ENCODE peak calls at places on chromosomes 4 and X, in nine cellular contexts. D, Q, M, J, N, K, R, S and I are unnamed samples.

GRCh38 chrX:51737062-51737461 is 6.2 kb upstream of the GSPT2 start:
- DNase-seq in D (no peak), Q (no peak), M (no peak), J (no peak), N (no peak), K (no peak), R (no peak), S (no peak), I (no peak)

GRCh38 chrX:34903316-34903715 is 39.3 kb upstream of the FAM47B start:
- DNase-seq in D (no peak), Q (no peak), M (no peak), J (no peak), N (no peak), K (no peak), R (no peak), S (no peak), I (no peak)

GRCh38 chrX:9670136-9670905 is 95.3 kb downstream of the GPR143 start:
- DNase-seq in D (no peak), Q (peak; percentile 23), M (no peak), J (peak; percentile 16), N (no peak), K (no peak), R (no peak), S (no peak), I (no peak)

GRCh38 chr4:3308691-3309090 is 15.9 kb downstream of the RGS12 start:
- DNase-seq in D (no peak), Q (no peak), M (no peak), J (no peak), N (no peak), K (no peak), R (peak; percentile 49), S (no peak), I (no peak)

GRCh38 chr4:103934178-103934789 is 214.5 kb upstream of the TACR3 start:
- DNase-seq in D (peak; percentile 33), Q (peak; percentile 25), M (no peak), J (peak; percentile 37), N (peak; percentile 42), K (no peak), R (no peak), S (no peak), I (no peak)

GRCh38 chrX:134631404-134632346 is 26.6 kb downstream of the PLAC1 start:
- DNase-seq in D (no peak), Q (no peak), M (peak; percentile 15), J (no peak), N (peak; percentile 6), K (no peak), R (no peak), S (no peak), I (peak; percentile 81)

GRCh38 chrX:78710146-78710545 is 37.4 kb upstream of the LPAR4 start:
- DNase-seq in D (no peak), Q (no peak), M (no peak), J (no peak), N (no peak), K (no peak), R (no peak), S (no peak), I (no peak)

GRCh38 chrX:85243761-85244410 is at the start of the genes SATL1 and ZNF711:
- DNase-seq in D (peak; percentile 87), Q (peak; percentile 18), M (peak; percentile 54), J (peak; percentile 51), N (no peak), K (no peak), R (peak; percentile 62), S (peak; percentile 42), I (no peak)

GRCh38 chr4:125482822-125483221 is 168.1 kb downstream of the FAT4 start:
- DNase-seq in D (no peak), Q (no peak), M (no peak), J (no peak), N (no peak), K (no peak), R (no peak), S (no peak), I (no peak)

GRCh38 chrX:2552621-2553297 is 52.0 kb upstream of the DHRSX start:
- DNase-seq in D (no peak), Q (no peak), M (no peak), J (peak; percentile 78), N (peak; percentile 8), K (no peak), R (no peak), S (no peak), I (no peak)

GRCh38 chrX:110389570-110389969 is 30.9 kb downstream of the RTL9 start:
- DNase-seq in D (no peak), Q (no peak), M (no peak), J (no peak), N (no peak), K (no peak), R (no peak), S (no peak), I (no peak)
- TF ChIP-seq EP300 in D (no peak), Q (no peak), M (no peak), J (no peak), N (no peak), K (no peak), R (no peak), S (no peak), I (no peak)

DNA sequence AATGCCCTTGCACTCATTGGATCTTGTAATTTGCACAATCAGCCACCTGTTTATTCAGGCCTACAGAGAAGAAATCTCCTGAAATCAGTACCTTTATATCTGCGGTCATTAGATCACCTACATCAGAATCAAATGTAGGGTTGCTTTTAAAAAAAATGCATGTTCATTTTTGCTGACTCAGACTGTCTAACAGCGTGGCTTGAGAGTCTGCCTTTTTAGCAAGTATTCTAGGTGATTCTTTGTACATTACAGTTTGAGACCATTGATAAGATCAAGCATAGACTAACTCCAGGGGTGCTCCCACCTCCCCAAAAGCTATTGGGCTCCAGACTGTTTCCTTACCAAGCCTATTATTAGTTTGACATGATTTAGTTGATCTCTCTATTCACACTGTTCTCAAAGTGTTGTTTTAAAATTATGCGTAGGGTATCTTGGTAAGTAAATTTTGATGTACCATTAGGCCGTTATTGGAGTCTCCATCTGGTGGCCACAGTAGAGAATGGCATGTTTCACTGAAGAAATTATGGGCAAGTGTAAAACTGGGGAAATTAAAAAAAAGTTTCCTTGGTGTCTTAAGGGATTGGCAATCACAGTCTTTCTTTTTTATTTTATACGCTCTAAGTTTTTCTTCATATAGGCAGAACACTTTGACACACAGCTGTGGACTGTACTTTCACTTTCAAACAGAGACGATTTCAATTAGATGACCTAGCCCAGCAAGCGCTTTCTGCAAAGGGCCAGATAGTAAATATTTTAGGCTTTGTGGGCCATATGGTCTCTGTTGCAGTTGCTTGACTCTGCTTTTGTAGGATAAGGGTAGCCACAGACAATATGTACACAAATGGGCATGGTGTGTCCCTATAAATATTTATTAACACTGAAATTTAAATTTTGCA is 33.7 kb upstream of the MSL3 start:
- DNase-seq in D (peak; percentile 42), Q (peak; percentile 25), M (no peak), J (peak; percentile 30), N (peak; percentile 25), K (no peak), R (no peak), S (no peak), I (no peak)
- TF ChIP-seq EP300 in D (no peak), Q (no peak), M (no peak), J (no peak), N (no peak), K (no peak), R (no peak), S (no peak), I (no peak)

DNA sequence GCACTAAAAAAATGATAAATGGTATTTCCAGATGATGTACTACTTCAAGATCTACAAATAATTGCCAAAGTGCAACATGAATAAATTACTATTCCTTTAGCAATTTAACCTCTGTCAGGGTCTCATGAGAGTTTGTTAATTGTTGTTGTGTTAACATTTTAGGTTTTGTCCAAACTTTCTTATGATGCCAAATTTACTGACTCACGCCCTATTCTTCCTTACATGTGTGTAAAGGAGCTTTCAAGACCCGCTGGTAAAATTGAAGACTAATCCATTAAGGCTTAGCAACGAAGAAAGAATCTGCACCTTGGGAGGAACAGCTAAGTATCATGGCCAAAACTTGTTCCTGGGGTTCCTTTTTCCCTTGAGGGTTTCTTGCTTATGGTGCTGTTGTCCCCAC is 252.7 kb upstream of the JADE1 start:
- DNase-seq in D (no peak), Q (no peak), M (no peak), J (no peak), N (no peak), K (no peak), R (no peak), S (no peak), I (no peak)
- TF ChIP-seq EP300 in D (no peak), Q (no peak), M (no peak), J (no peak), N (no peak), K (no peak), R (no peak), S (no peak), I (no peak)

DNA sequence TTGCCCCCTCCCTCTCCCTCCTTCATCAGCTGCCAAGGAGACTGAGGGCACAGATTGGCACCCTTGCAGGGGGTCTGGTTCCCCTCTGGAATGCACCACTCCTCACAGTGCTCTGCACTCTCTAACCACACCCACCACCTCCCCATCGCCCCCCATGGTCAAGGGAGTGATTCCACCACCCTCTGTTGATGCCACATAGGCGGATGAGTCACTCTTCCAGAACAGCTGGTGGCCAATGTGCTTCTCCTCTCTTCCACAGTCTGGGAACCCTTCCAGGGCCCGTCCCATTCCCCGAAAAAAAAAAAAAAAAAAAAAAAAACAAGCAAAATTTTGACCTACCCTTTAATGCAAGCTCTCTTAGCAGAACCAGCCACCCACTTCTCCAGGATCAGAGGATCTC is 341.3 kb upstream of the KLF3 start:
- DNase-seq in D (no peak), Q (peak; percentile 41), M (no peak), J (peak; percentile 36), N (no peak), K (no peak), R (no peak), S (no peak), I (no peak)
- TF ChIP-seq EP300 in D (no peak), Q (no peak), M (no peak), J (no peak), N (no peak), K (no peak), R (no peak), S (no peak), I (no peak)

GRCh38 chrX:106397788-106398538 is 213.8 kb upstream of the RADX start:
- DNase-seq in D (no peak), Q (no peak), M (no peak), J (no peak), N (no peak), K (no peak), R (no peak), S (no peak), I (no peak)
- TF ChIP-seq EP300 in D (no peak), Q (no peak), M (no peak), J (no peak), N (no peak), K (no peak), R (no peak), S (no peak), I (no peak)